ENCODE peak calls at places on chromosomes 11 and 22, in eight cellular contexts. Q is right lobe of liver, R is fibroblast of lung, X is ovary, L is mucosa of descending colon, E is epithelial cell of esophagus, F is Caco-2, V is HCT116. G is an unnamed sample.

GRCh38 chr11:62601114-62601363 is 626 bp downstream of the MTA2 start:
- DNase-seq in Q (no peak), R (no peak), X (no peak), L (no peak), E (peak; percentile 26), F (no peak), V (no peak), G (no peak)

GRCh38 chr11:123218451-123218850 is 23.4 kb upstream of the CLMP start:
- DNase-seq in Q (no peak), R (no peak), X (no peak), L (no peak), E (peak; percentile 35), F (no peak), V (no peak), G (no peak)

GRCh38 chr22:23376256-23376655 is 195.9 kb downstream of the BCR start:
- DNase-seq in Q (no peak), R (no peak), X (no peak), L (peak; percentile 69), E (peak; percentile 39), F (no peak), V (peak; percentile 33), G (no peak)

GRCh38 chr11:64230985-64231365 is 627 bp downstream of the DNAJC4 start:
- DNase-seq in Q (no peak), R (no peak), X (no peak), L (peak; percentile 38), E (no peak), F (no peak), V (no peak), G (no peak)

GRCh38 chr11:68380786-68381622 is 68.6 kb downstream of the LRP5 start:
- DNase-seq in Q (peak; percentile 59), R (no peak), X (no peak), L (no peak), E (no peak), F (no peak), V (no peak), G (no peak)

GRCh38 chr22:39522567-39523300 is 2.4 kb downstream of the ATF4 start:
- DNase-seq in Q (no peak), R (peak; percentile 71), X (no peak), L (peak; percentile 71), E (peak; percentile 70), F (no peak), V (no peak), G (no peak)

GRCh38 chr11:47248304-47248663 is 330 bp downstream of the ACP2 start:
- DNase-seq in Q (no peak), R (no peak), X (no peak), L (no peak), E (no peak), F (no peak), V (no peak), G (no peak)

GRCh38 chr22:19550382-19550781 is 26.2 kb upstream of the CLDN5 start:
- DNase-seq in Q (no peak), R (no peak), X (no peak), L (no peak), E (no peak), F (no peak), V (no peak), G (no peak)

GRCh38 chr11:88405853-88406252 is 68.3 kb upstream of the CTSC start:
- DNase-seq in Q (no peak), R (no peak), X (no peak), L (no peak), E (peak; percentile 53), F (no peak), V (no peak), G (no peak)

GRCh38 chr22:27438271-27438980 is 363.1 kb downstream of the MN1 start:
- DNase-seq in Q (no peak), R (peak; percentile 36), X (peak; percentile 15), L (peak; percentile 30), E (peak; percentile 45), F (no peak), V (no peak), G (no peak)

GRCh38 chr11:44618561-44619425 is 53.3 kb downstream of the CD82 start:
- DNase-seq in Q (peak; percentile 37), R (no peak), X (no peak), L (no peak), E (no peak), F (peak; percentile 26), V (no peak), G (peak; percentile 44)

GRCh38 chr11:128520206-128520885 is 67.0 kb downstream of the ETS1 start:
- DNase-seq in Q (no peak), R (peak; percentile 32), X (no peak), L (no peak), E (no peak), F (no peak), V (no peak), G (no peak)

GRCh38 chr11:31656051-31656450 is 146.5 kb downstream of the ELP4 start:
- DNase-seq in Q (no peak), R (no peak), X (no peak), L (no peak), E (peak; percentile 71), F (no peak), V (no peak), G (no peak)

GRCh38 chr11:116211166-116211565 is 561.6 kb downstream of the BUD13 start:
- DNase-seq in Q (no peak), R (no peak), X (no peak), L (peak; percentile 12), E (no peak), F (peak; percentile 9), V (no peak), G (no peak)

GRCh38 chr22:42646569-42647525 is 2.3 kb downstream of the CYB5R3 start:
- DNase-seq in Q (peak; percentile 89), R (no peak), X (peak; percentile 65), L (peak; percentile 58), E (no peak), F (no peak), V (no peak), G (no peak)

GRCh38 chr11:44766112-44766971 is 39.6 kb downstream of the TSPAN18 start:
- DNase-seq in Q (peak; percentile 32), R (peak; percentile 59), X (peak; percentile 53), L (peak; percentile 17), E (no peak), F (peak; percentile 7), V (no peak), G (no peak)

GRCh38 chr22:35913925-35914324 is 114.7 kb downstream of the RBFOX2 start:
- DNase-seq in Q (no peak), R (no peak), X (no peak), L (no peak), E (no peak), F (no peak), V (no peak), G (no peak)

GRCh38 chr11:19735512-19735911 is 22.9 kb downstream of the NAV2 start:
- DNase-seq in Q (no peak), R (peak; percentile 30), X (no peak), L (no peak), E (no peak), F (no peak), V (no peak), G (no peak)

GRCh38 chr11:45156731-45157130 is 10.3 kb downstream of the PRDM11 start:
- DNase-seq in Q (no peak), R (no peak), X (no peak), L (no peak), E (peak; percentile 38), F (no peak), V (no peak), G (no peak)

GRCh38 chr11:32466279-32466915 is 31.1 kb upstream of the WT1 start:
- DNase-seq in Q (no peak), R (no peak), X (no peak), L (no peak), E (no peak), F (no peak), V (no peak), G (no peak)

DNA sequence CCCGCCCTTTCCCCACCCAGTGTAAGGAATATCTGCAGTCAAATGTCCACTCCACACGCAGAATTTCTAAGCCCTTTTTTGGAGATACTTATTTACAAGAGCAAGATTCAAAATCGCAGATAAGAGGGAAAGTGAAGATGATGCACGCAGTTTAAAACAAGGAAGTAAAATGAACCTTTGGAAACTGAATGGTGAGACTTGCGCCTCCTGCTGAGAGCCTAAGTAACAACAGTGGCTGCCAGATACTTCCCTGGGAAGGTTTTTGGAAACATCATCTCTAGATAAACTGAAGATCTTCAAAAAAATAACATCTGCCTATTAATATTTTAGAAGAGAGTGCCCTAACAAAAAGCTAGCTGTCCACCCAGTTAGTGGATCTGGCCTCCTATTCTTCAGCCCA is 963.1 kb upstream of the FAT3 start:
- DNase-seq in Q (no peak), R (no peak), X (no peak), L (no peak), E (no peak), F (no peak), V (no peak), G (no peak)
- TF ChIP-seq CTCF in Q (no peak), R (no peak), X (no peak), L (no peak), E (no peak), F (peak; percentile 31), V (no peak), G (no peak)

DNA sequence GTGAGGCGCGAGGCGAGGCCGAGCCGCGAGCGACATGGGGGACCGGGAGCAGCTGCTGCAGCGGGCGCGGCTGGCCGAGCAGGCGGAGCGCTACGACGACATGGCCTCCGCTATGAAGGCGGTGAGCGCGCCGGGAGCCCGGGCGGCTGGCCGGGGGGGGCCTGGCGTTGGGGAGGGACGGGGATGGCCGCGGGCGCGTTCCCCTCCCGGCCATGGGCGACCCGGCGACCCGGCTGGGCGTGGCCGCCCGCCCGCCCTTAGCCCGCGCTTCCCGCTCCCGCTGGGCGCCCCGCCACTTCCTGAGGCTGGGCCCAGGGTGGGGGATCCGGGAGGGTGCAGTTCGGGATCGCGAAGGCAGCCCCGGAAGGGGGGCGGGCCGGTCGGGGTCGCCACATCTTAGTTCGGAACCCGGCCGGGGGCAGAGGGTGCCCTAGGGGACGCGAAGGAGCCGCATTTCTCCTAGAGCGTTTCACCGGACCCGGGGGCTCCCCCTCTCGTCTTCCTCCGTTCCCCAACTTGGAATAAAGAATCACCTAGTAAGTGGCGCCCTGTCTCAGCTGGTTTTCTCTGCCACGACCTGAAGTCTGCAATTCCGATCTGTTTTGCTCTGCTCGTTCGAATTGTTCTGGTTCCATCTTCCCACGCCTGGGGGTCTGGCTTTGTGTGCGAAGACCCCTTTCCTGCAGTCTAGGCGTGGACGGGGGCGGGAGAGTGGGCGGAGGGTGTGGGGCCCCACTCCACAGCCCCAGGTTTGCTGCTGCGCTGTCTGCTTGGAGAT is 554 bp downstream of the YWHAH start:
- DNase-seq in Q (peak; percentile 72), R (peak; percentile 12), X (peak; percentile 64), L (peak; percentile 53), E (no peak), F (no peak), V (no peak), G (no peak)
- TF ChIP-seq CTCF in Q (no peak), R (no peak), X (no peak), L (no peak), E (no peak), F (no peak), V (no peak), G (no peak)

GRCh38 chr11:102518296-102519094 is 12.1 kb downstream of the MMP7 start:
- DNase-seq in Q (no peak), R (peak; percentile 50), X (no peak), L (no peak), E (no peak), F (no peak), V (no peak), G (no peak)
- TF ChIP-seq CTCF in Q (no peak), R (no peak), X (no peak), L (no peak), E (no peak), F (no peak), V (peak; percentile 50), G (no peak)

DNA sequence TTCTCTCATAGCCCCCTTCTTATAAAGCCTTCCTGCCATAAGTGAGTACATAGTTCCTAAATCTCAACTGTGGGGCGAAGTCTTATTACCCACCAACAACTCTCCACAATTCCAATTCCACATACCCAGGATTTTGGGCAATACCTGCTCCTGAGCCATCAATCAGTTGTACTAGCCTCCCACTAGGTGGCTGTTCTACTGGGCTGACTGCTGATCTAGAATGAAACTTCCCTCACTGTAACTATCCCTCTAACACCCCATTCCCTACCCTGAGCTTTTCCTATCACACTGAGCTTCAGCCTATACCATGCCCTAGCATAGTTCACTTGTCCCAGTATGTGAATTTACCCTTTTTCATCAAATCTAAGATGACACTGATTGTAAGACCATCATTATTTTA is 52.5 kb downstream of the RRAS2 start:
- DNase-seq in Q (no peak), R (no peak), X (no peak), L (no peak), E (no peak), F (no peak), V (no peak), G (no peak)
- TF ChIP-seq CTCF in Q (no peak), R (no peak), X (no peak), L (no peak), E (peak; percentile 34), F (peak; percentile 19), V (peak; percentile 16), G (no peak)